ENCODE peak calls at places on chromosomes 11 and 22, in nine cellular contexts. P is H54; A is lower leg skin; L is stimulated activated CD4-positive, alpha-beta T cell treated with anti-CD3 and anti-CD28 coated beads, TNF-alpha, amount 100 ng/mL, for 24 hours; B is GM20000; V is stimulated activated CD8-positive, alpha-beta memory T cell treated with anti-CD3 and anti-CD28 coated beads, Interleukin-15, amount 100 ng/mL, for 24 hours; J is kidney; K is substantia nigra; Y is AG08395. C is an unnamed sample.

GRCh38 chr11:110433393-110434333 is 3.9 kb downstream of the FDX1 start:
- DNase-seq in P (no peak), A (no peak), L (no peak), B (peak), V (no peak), J (no peak), K (no peak), Y (peak), C (no peak)

GRCh38 chr11:48341466-48341865 is 16.7 kb downstream of the OR4C3 start:
- DNase-seq in P (no peak), A (no peak), L (no peak), B (no peak), V (no peak), J (no peak), K (no peak), Y (no peak), C (no peak)

GRCh38 chr11:126870021-126870420 is 130.5 kb downstream of the KIRREL3 start:
- DNase-seq in P (no peak), A (no peak), L (no peak), B (no peak), V (no peak), J (no peak), K (no peak), Y (no peak), C (no peak)

GRCh38 chr11:75371930-75372876 is 20.7 kb upstream of the ARRB1 start:
- DNase-seq in P (no peak), A (no peak), L (no peak), B (no peak), V (no peak), J (no peak), K (no peak), Y (no peak), C (no peak)

GRCh38 chr22:46649176-46650077 is 29.2 kb downstream of the GRAMD4 start:
- DNase-seq in P (no peak), A (no peak), L (no peak), B (no peak), V (no peak), J (no peak), K (no peak), Y (peak), C (no peak)

GRCh38 chr11:15969281-15969680 is 387.1 kb downstream of the SOX6 start:
- DNase-seq in P (peak), A (no peak), L (no peak), B (no peak), V (no peak), J (no peak), K (no peak), Y (peak), C (no peak)

GRCh38 chr11:30960387-30960992 is 374.3 kb upstream of the MPPED2 start:
- DNase-seq in P (no peak), A (no peak), L (no peak), B (peak), V (no peak), J (no peak), K (no peak), Y (peak), C (no peak)

GRCh38 chr11:128470081-128470480 is 117.3 kb downstream of the ETS1 start:
- DNase-seq in P (no peak), A (no peak), L (no peak), B (peak), V (no peak), J (no peak), K (no peak), Y (no peak), C (peak)

GRCh38 chr11:64659417-64660144 is 63.4 kb downstream of the NRXN2 start:
- DNase-seq in P (peak), A (no peak), L (no peak), B (no peak), V (no peak), J (no peak), K (no peak), Y (peak), C (no peak)

GRCh38 chr11:6323291-6323905 is 3.1 kb upstream of the CAVIN3 start:
- DNase-seq in P (no peak), A (no peak), L (no peak), B (no peak), V (no peak), J (no peak), K (no peak), Y (no peak), C (no peak)

GRCh38 chr11:315051-315481 is 1.2 kb downstream of the IFITM1 start:
- DNase-seq in P (no peak), A (no peak), L (no peak), B (no peak), V (no peak), J (peak), K (no peak), Y (no peak), C (no peak)

GRCh38 chr11:15845261-15845660 is 511.1 kb downstream of the SOX6 start:
- DNase-seq in P (no peak), A (no peak), L (no peak), B (no peak), V (no peak), J (no peak), K (peak), Y (no peak), C (no peak)

GRCh38 chr11:45159781-45160365 is 13.4 kb downstream of the PRDM11 start:
- DNase-seq in P (no peak), A (no peak), L (no peak), B (no peak), V (no peak), J (no peak), K (no peak), Y (no peak), C (no peak)

GRCh38 chr11:75642402-75643113 is 26.3 kb downstream of the MAP6 start:
- DNase-seq in P (no peak), A (no peak), L (no peak), B (no peak), V (no peak), J (no peak), K (no peak), Y (no peak), C (no peak)

GRCh38 chr11:108571001-108571400 is 22.6 kb downstream of the EXPH5 start:
- DNase-seq in P (no peak), A (no peak), L (no peak), B (no peak), V (no peak), J (no peak), K (no peak), Y (no peak), C (no peak)

GRCh38 chr11:64226507-64227051 is 505 bp downstream of the NUDT22 start:
- DNase-seq in P (no peak), A (peak), L (peak), B (peak), V (no peak), J (peak), K (no peak), Y (no peak), C (peak)

GRCh38 chr11:116618461-116618860 is 154.3 kb downstream of the BUD13 start:
- DNase-seq in P (no peak), A (peak), L (no peak), B (no peak), V (no peak), J (no peak), K (no peak), Y (no peak), C (no peak)

GRCh38 chr22:37552560-37553163 is 7.6 kb upstream of the CDC42EP1 start:
- DNase-seq in P (no peak), A (no peak), L (no peak), B (no peak), V (no peak), J (peak), K (no peak), Y (peak), C (no peak)

GRCh38 chr11:104968365-104968855 is at the start of gene CASP4:
- DNase-seq in P (no peak), A (no peak), L (no peak), B (peak), V (no peak), J (no peak), K (no peak), Y (peak), C (no peak)

GRCh38 chr11:107538239-107538638 is 27.3 kb downstream of the ALKBH8 start:
- DNase-seq in P (no peak), A (no peak), L (no peak), B (no peak), V (no peak), J (no peak), K (no peak), Y (no peak), C (no peak)

GRCh38 chr11:127925430-127925829 is 661.9 kb downstream of the ETS1 start:
- DNase-seq in P (no peak), A (no peak), L (no peak), B (no peak), V (no peak), J (no peak), K (no peak), Y (no peak), C (no peak)

GRCh38 chr11:73195191-73196007 is 22.7 kb upstream of the P2RY2 start:
- DNase-seq in P (peak), A (peak), L (no peak), B (no peak), V (no peak), J (peak), K (no peak), Y (no peak), C (no peak)

C was measured in activated naive CD4-positive, alpha-beta T cell treated with anti-CD3 and anti-CD28 coated beads, Interleukin-2, amount 50 U/mL, for 16 hours.